ENCODE peak calls at places on chromosome 2, in ten cellular contexts. Z, M, J, R, P, E, L, G, Y and W are unnamed samples. For H3K27me3, the result is how much of the 10 kb centered on the place peaks cover.

GRCh38 chr2:96321230-96322103 is 3.6 kb upstream of the ITPRIPL1 start:
- DNase-seq in E (peak), Z (no peak), M (peak), L (no peak), G (peak), R (peak), Y (peak), P (peak), J (no peak), W (no peak)

GRCh38 chr2:45178854-45179253 is 169.6 kb upstream of the SIX2 start:
- DNase-seq in P (no peak), E (no peak), G (no peak), R (no peak), M (no peak), L (no peak), J (no peak), Y (no peak), Z (peak), W (no peak)

GRCh38 chr2:11239718-11240462 is 84.6 kb downstream of the SLC66A3 start:
- DNase-seq in J (no peak), Y (peak), G (no peak), E (no peak), L (no peak), R (no peak), P (peak), Z (peak), M (no peak), W (no peak)

GRCh38 chr2:75596784-75597183 is 36.0 kb upstream of the EVA1A start:
- DNase-seq in Z (peak), R (no peak), P (no peak), J (peak), Y (no peak), G (no peak), L (no peak), E (no peak), M (no peak), W (peak)

GRCh38 chr2:219087371-219087770 is 26.6 kb upstream of the IHH start:
- DNase-seq in M (no peak), R (no peak), G (no peak), J (no peak), E (no peak), L (no peak), Y (peak), Z (no peak), P (no peak), W (no peak)

GRCh38 chr2:10581990-10582389 is 107.8 kb downstream of the NOL10 start:
- DNase-seq in J (no peak), Z (no peak), L (no peak), R (no peak), M (no peak), Y (no peak), G (no peak), P (no peak), E (no peak), W (no peak)

GRCh38 chr2:231861538-231861937 is 64.7 kb downstream of the NPPC start:
- DNase-seq in R (no peak), Y (no peak), J (no peak), Z (no peak), E (no peak), M (no peak), L (no peak), P (no peak), G (peak), W (no peak)

GRCh38 chr2:289362-290089 is 1.6 kb upstream of the ALKAL2 start:
- DNase-seq in Z (peak), P (peak), J (no peak), E (no peak), R (peak), M (peak), G (peak), L (no peak), Y (no peak), W (no peak)

GRCh38 chr2:238700122-238700457 is 147.8 kb upstream of the TWIST2 start:
- DNase-seq in J (no peak), M (peak), Y (no peak), R (no peak), L (no peak), G (no peak), Z (peak), E (peak), P (no peak), W (no peak)

GRCh38 chr2:174263989-174264388 is 15.7 kb upstream of the OLA1 start:
- DNase-seq in J (peak), G (no peak), R (no peak), M (no peak), E (no peak), P (peak), Y (peak), Z (peak), L (peak), W (peak)

GRCh38 chr2:56286936-56287335 is 103.1 kb downstream of the CCDC85A start:
- DNase-seq in Y (no peak), L (no peak), M (no peak), Z (peak), J (no peak), R (no peak), G (no peak), P (no peak), E (no peak), W (no peak)
- TF ChIP-seq CTCF in Y (no peak), L (no peak), M (no peak), Z (no peak), J (no peak), R (no peak), G (no peak), P (no peak), E (no peak), W (no peak)

GRCh38 chr2:82789886-82790276 is 1669.2 kb downstream of the SUCLG1 start:
- DNase-seq in R (no peak), P (no peak), G (no peak), J (no peak), Z (no peak), Y (no peak), E (no peak), M (no peak), L (no peak), W (no peak)

GRCh38 chr2:82796132-82796531 is 1662.9 kb downstream of the SUCLG1 start:
- DNase-seq in E (no peak), R (no peak), L (no peak), P (peak), J (no peak), Z (peak), M (no peak), G (no peak), Y (no peak), W (no peak)

GRCh38 chr2:82795446-82795845 is 1663.6 kb downstream of the SUCLG1 start:
- DNase-seq in Z (peak), R (no peak), P (peak), L (no peak), G (no peak), J (peak), Y (no peak), E (no peak), M (no peak), W (peak)

GRCh38 chr2:82792316-82792715 is 1666.8 kb downstream of the SUCLG1 start:
- DNase-seq in P (no peak), L (no peak), E (no peak), R (no peak), M (no peak), Y (no peak), J (no peak), Z (no peak), G (no peak), W (no peak)

DNA sequence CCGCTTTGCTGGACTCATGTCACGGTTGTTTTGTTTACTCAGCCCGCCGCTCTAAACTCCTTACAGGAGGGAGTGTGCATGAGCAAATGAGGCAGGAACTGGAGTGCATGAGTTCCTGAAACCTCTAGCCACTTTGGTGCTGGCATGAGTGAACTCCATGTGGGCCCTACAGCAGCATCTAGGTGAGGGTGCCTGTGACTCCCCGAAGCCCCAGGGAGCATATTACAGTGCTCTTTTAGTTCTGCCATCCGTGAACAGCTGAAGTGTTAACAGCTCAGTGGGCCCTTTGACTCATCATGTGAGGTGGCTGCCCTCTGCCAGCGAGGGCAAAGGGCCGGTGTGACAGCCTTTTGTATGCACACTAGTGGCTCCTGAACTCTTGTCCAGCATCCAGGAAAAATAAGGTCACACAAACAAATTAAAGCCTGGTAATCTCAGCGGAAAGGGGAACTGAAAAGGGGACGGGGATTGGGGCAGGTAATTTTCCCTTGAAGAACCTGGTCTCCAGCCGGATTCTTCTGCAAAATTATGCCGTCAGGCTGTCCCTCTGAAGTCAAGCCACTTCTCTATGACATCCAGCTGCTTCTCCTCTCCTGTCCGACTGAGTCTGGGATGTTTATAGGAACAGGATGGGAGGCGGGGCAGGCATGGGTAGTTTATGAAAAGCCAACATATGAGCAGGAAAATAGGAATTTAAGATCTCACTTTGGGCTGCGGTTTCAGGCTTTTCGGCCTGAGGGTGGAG is 1668.6 kb downstream of the SUCLG1 start:
- DNase-seq in Z (peak), E (no peak), G (no peak), R (no peak), L (no peak), Y (no peak), M (no peak), J (no peak), P (no peak), W (peak)
- H3K4me3 ChIP-seq in Z (no peak), E (no peak), G (no peak), R (no peak), L (no peak), Y (no peak), M (no peak), J (no peak), P (no peak), W (no peak)

GRCh38 chr2:66430906-66431619 is 3.9 kb upstream of the MEIS1 start:
- DNase-seq in G (peak), M (no peak), Y (no peak), Z (no peak), L (no peak), P (no peak), E (no peak), R (no peak), J (no peak), W (no peak)

GRCh38 chr2:66427219-66427768 is 7.6 kb upstream of the MEIS1 start:
- DNase-seq in J (no peak), P (no peak), L (no peak), M (no peak), Y (no peak), G (peak), R (no peak), Z (no peak), E (no peak), W (no peak)

GRCh38 chr2:66426250-66427064 is 8.5 kb upstream of the MEIS1 start:
- DNase-seq in Y (no peak), Z (no peak), R (no peak), J (no peak), P (no peak), G (peak), E (no peak), L (no peak), M (no peak), W (no peak)

GRCh38 chr2:66430195-66430905 is 4.6 kb upstream of the MEIS1 start:
- DNase-seq in J (no peak), L (no peak), Y (no peak), G (no peak), E (no peak), Z (no peak), M (no peak), R (no peak), P (no peak), W (no peak)

DNA sequence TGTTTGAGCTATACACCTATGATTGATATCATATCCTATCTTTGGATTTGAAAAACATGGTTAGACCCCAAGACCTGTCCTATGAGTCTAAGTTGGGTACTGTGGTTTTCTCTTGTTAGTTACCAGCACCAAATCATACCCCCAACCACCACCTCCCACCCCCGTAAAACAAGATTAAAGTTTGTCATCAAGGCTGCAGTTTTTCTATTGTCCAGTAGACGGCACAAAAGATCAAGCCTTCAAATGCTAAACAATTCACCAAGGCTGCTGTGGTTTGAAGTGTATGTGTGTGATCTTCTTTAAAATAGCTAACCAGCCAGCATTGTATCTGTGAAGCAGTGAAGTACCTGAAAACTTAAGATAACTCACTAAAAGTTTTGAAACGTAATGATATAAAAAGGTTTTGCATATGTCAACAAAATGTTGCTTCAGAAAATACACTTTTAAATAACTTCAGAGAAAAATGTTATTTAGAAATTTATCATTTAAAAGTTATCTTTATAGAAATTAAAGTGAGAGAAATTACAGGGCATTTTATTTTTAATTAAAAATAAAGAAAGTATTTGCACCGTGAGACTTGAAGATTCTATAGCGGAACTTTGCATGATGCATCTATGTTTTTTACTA is 5.8 kb upstream of the MEIS1 start:
- DNase-seq in Y (peak), E (no peak), Z (peak), G (peak), L (no peak), R (peak), P (peak), J (no peak), M (no peak), W (no peak)
- H3K27me3 ChIP-seq in Y (under half), E (under half), Z (under half), G (half or more), L (under half), R (under half), P (under half), J (under half), M (under half), W (under half)

GRCh38 chr2:198717451-198717850 is 740.3 kb downstream of the SATB2 start:
- DNase-seq in G (peak), L (no peak), Z (no peak), J (no peak), E (no peak), R (no peak), M (no peak), Y (no peak), P (no peak), W (no peak)
- TF ChIP-seq CTCF in G (peak), L (no peak), Z (no peak), J (no peak), E (no peak), R (no peak), M (no peak), Y (no peak), P (no peak), W (no peak)

GRCh38 chr2:233387667-233388528 is 33.6 kb downstream of the DGKD start:
- DNase-seq in G (no peak), M (peak), Z (peak), R (no peak), L (no peak), J (no peak), E (peak), P (peak), Y (no peak), W (no peak)

GRCh38 chr2:233385489-233386044 is 31.3 kb downstream of the DGKD start:
- DNase-seq in P (no peak), Y (no peak), R (no peak), L (no peak), J (no peak), M (no peak), Z (peak), G (no peak), E (no peak), W (no peak)

GRCh38 chr2:233384811-233385488 is 30.7 kb downstream of the DGKD start:
- DNase-seq in R (no peak), L (no peak), P (no peak), J (peak), Z (no peak), E (no peak), M (no peak), Y (no peak), G (no peak), W (no peak)

GRCh38 chr2:233387225-233387624 is 32.9 kb downstream of the DGKD start:
- DNase-seq in E (no peak), J (no peak), Y (no peak), P (no peak), Z (no peak), L (no peak), M (no peak), R (no peak), G (no peak), W (no peak)

DNA sequence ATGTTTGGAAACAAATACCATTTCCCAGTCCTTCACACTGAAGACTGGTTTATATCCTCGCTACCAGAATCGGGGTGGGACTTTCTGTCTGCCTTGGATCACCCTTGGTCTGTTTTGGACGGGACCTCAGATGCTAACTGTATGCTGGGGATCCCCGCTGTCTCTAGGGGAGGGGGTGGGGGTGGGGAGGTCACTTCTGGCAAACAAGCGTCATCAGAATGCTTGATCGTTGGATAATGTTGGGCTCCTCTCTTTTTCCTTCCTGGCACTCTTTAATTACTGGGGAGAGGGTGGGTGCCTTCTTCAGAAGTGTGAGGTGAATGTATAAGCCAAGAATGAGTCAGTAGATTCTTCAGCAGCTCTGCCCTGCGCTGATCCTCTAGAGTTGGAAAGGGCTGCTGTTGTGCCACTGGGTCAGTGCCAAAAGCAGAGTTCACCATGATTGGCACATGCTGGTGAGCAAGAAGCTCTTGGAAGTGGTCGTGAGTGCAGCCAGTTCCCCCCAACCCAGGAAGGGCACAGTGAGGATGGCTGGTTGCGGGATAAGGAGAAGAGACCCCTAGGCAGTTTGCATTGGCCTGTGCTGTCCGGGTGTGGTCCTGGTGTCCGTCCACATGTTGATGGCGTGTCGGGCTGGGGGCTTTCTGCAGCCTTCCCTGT is 32.2 kb downstream of the DGKD start:
- DNase-seq in L (no peak), M (no peak), R (no peak), Y (no peak), G (no peak), J (no peak), E (no peak), Z (peak), P (peak), W (peak)
- H3K4me3 ChIP-seq in L (no peak), M (no peak), R (no peak), Y (no peak), G (no peak), J (no peak), E (no peak), Z (no peak), P (no peak), W (no peak)

GRCh38 chr2:117828870-117829269 is 14.4 kb downstream of the DDX18 start:
- DNase-seq in M (no peak), Y (no peak), G (no peak), R (no peak), E (no peak), L (no peak), Z (no peak), P (no peak), J (no peak), W (no peak)
- H3K27me3 ChIP-seq in M (under half), Y (under half), G (under half), R (under half), E (under half), L (under half), Z (under half), P (under half), J (under half), W (under half)

GRCh38 chr2:19329445-19329844 is 29.0 kb downstream of the OSR1 start:
- DNase-seq in L (no peak), Z (no peak), G (no peak), M (no peak), E (no peak), J (no peak), Y (no peak), R (no peak), P (no peak), W (no peak)

GRCh38 chr2:19330436-19330835 is 28.0 kb downstream of the OSR1 start:
- DNase-seq in G (no peak), E (no peak), J (no peak), M (no peak), L (no peak), Z (no peak), Y (no peak), R (no peak), P (no peak), W (no peak)

GRCh38 chr2:19331452-19331851 is 27.0 kb downstream of the OSR1 start:
- DNase-seq in P (no peak), J (no peak), L (no peak), M (no peak), R (no peak), E (no peak), G (no peak), Y (no peak), Z (no peak), W (no peak)

GRCh38 chr2:19336781-19337180 is 21.6 kb downstream of the OSR1 start:
- DNase-seq in L (no peak), R (no peak), P (no peak), J (no peak), G (no peak), Y (no peak), M (no peak), Z (no peak), E (no peak), W (no peak)

DNA sequence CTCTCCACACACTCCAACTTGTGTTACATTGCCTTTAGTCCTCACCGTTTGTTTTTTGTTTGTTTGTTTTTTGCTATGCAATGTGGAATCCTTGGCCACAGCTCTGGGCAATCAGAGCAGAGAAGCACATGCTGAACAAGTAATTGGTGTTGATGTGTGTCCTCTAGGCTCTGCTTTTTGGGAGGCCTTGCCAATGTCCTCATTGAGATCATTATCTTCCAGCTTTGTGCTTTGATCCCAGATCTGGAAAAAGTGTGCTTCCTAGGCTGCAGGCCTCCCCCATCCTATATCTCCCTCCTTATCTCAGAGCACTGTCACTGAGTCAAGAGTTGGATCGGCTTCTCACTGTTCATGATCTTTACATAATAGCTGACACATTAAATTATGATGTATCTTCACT is 25.9 kb downstream of the OSR1 start:
- DNase-seq in M (no peak), E (no peak), J (no peak), P (no peak), R (no peak), Y (no peak), Z (no peak), G (no peak), L (no peak), W (no peak)
- TF ChIP-seq CTCF in M (no peak), E (no peak), J (no peak), P (no peak), R (no peak), Y (no peak), Z (no peak), G (no peak), L (no peak), W (no peak)